ENCODE peak calls at places on chromosomes 16 and 17, in six cellular contexts. B, X, T, U, O and G are unnamed samples.

GRCh38 chr17:77420804-77421634 is 280.2 kb downstream of the SEC14L1 start:
- DNase-seq in U (peak), X (peak), O (peak), B (peak), T (no peak), G (peak)

GRCh38 chr16:4085405-4085970 is 30.8 kb downstream of the ADCY9 start:
- DNase-seq in X (no peak), T (no peak), B (no peak), U (no peak), O (peak), G (no peak)

GRCh38 chr17:77174928-77175720 is 34.4 kb downstream of the SEC14L1 start:
- DNase-seq in B (peak), X (peak), T (no peak), O (no peak), U (no peak), G (no peak)

GRCh38 chr17:80116276-80116922 is 15.0 kb downstream of the GAA start:
- DNase-seq in T (no peak), O (no peak), U (no peak), B (no peak), X (no peak), G (no peak)

GRCh38 chr16:72856797-72857196 is 191.1 kb downstream of the ZFHX3 start:
- DNase-seq in U (no peak), T (peak), X (no peak), O (peak), B (no peak), G (peak)

GRCh38 chr16:72829846-72830620 is 217.9 kb downstream of the ZFHX3 start:
- DNase-seq in X (peak), O (no peak), B (no peak), U (no peak), T (no peak), G (no peak)

GRCh38 chr17:44121997-44122824 is 1.2 kb downstream of the HDAC5 start:
- DNase-seq in O (no peak), X (no peak), U (no peak), B (no peak), T (no peak), G (no peak)

GRCh38 chr16:66653581-66654350 is 42.8 kb downstream of the CMTM4 start:
- DNase-seq in O (no peak), U (peak), B (no peak), T (no peak), X (peak), G (no peak)

GRCh38 chr17:11144358-11145233 is 96.4 kb upstream of the SHISA6 start:
- DNase-seq in U (peak), O (peak), T (no peak), B (peak), X (peak), G (no peak)

GRCh38 chr16:24805484-24805883 is 40.3 kb upstream of the SLC5A11 start:
- DNase-seq in B (no peak), U (no peak), T (no peak), X (no peak), O (no peak), G (no peak)

GRCh38 chr16:24801761-24802302 is 43.9 kb upstream of the SLC5A11 start:
- DNase-seq in X (no peak), O (no peak), B (peak), T (no peak), U (peak), G (no peak)

GRCh38 chr16:24800586-24800985 is 45.2 kb upstream of the SLC5A11 start:
- DNase-seq in X (peak), T (no peak), O (peak), B (peak), U (peak), G (peak)
- TF ChIP-seq CTCF in X (peak), T (no peak), O (peak), B (peak), U (peak), G (peak)

DNA sequence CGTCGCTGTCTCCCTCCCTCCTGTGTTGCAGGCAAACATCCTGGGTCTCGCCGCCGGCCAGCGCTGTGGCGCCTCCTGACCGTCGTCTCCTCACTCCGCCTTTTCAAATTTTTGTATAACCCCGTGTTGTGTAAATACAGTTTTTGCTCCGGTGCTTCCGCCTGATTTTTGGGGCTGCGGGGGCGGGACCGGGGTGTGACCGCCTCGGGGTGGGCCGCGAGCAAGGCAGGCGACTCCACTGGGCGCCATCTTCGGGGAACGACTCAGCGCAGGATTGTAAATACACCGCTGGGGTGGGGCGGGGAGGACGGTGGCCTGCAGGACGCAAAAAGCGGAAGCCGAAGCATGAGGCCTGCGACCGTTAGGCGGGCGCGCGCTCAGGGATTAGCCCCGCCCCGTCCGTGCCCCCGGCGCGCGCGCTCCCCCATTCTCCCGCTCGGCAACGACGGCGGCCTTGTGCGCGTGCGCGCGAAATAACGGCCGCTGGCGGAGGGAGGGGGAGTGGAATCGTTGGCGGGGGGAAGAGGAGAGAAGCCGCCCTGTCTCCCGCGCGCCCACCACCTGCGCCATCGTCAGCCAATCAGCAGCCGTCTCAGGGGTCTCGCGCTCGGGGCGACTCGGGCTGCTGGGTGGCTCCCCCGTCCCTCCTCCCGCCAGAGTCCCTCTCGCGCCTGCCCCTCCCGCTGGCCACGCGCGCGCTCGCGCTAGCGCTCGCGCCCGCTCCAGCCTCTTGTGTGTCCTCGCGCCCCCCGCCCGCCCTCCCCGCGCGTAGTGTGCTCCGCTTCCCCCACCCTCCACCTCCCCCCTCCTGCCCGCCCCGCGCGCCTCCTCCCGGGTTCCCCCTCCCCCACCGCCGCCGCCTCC is 865 bp upstream of the MAZ start:
- DNase-seq in X (peak), T (peak), O (peak), U (peak), B (peak), G (peak)
- TF ChIP-seq CTCF in X (no peak), T (peak), O (no peak), U (no peak), B (no peak), G (peak)

GRCh38 chr17:14886200-14886739 is 378.9 kb downstream of the PMP22 start:
- DNase-seq in T (no peak), X (peak), O (no peak), U (no peak), B (peak), G (no peak)
- TF ChIP-seq CTCF in T (no peak), X (peak), O (no peak), U (peak), B (peak), G (peak)

GRCh38 chr16:79994413-79994812 is 393.9 kb upstream of the MAF start:
- DNase-seq in O (no peak), B (no peak), T (no peak), X (no peak), U (no peak), G (no peak)

GRCh38 chr16:79993810-79994209 is 393.3 kb upstream of the MAF start:
- DNase-seq in U (no peak), B (no peak), T (no peak), X (no peak), O (no peak), G (no peak)

GRCh38 chr16:79998143-79998542 is 397.6 kb upstream of the MAF start:
- DNase-seq in T (no peak), X (no peak), U (no peak), O (no peak), B (no peak), G (no peak)

GRCh38 chr16:79995315-79995714 is 394.8 kb upstream of the MAF start:
- DNase-seq in U (no peak), X (no peak), B (no peak), O (no peak), T (no peak), G (no peak)

DNA sequence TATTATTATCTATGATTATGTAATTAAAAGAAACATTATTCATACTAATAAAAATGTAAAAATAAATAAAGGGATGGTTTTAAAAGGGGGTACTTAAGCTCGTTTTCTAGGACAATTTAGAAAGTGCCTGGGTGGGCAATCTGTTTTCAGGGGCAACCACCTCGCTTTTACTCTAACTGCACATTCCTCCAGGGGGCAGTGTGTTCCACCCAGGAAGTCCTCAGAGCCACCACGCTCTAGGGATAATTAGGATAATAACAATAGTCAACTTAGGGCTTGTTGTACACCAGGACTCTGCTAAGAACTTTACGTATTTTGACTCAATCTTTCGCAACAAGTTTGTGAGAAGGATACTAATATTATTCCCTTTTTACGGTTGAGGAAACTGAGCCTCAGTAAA is 396.7 kb upstream of the MAF start:
- DNase-seq in X (no peak), O (no peak), T (no peak), U (peak), B (no peak), G (no peak)
- TF ChIP-seq CTCF in X (no peak), O (no peak), T (no peak), U (peak), B (peak), G (peak)

DNA sequence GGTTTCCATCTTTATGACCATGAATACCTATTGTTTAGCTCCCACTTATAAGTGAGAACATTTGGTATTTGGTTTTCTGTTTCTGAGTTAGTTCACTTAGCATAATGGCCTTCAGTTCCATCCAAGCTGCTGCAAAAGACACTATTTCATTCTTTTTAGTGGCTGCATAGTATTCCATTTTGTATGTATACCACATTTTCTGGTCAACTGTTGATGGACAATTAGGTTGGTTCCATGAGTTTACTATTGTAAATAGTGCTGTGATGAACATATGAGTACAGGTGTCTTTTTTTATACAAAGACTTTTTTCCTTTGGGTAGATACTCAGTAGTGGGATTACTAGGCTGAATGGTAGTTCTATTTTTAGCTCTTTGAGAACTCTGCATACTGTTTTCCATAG is 87.8 kb upstream of the GOT2 start:
- DNase-seq in B (no peak), U (no peak), O (no peak), T (no peak), X (no peak), G (no peak)
- TF ChIP-seq CTCF in B (no peak), U (no peak), O (no peak), T (no peak), X (no peak), G (no peak)

DNA sequence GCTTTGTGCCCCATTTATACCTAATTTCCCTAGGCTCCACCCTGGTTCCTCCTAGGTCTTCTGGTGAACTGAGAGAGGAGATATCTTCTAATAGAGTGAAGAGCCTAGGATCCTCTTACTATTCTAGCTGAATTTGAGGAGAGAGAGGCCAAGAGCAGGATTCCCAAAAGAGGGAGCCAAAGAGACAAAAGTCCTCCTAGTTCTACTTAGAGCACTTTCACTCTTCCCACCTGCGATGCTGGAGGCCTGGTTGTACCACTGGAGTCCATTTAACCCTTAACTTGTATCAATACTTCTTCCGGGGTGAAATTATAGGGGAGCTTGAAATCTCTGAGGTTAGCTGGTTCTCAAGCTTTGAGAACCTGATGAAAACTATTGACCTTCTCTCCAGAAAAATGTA is 3.4 kb upstream of the SSH2 start:
- DNase-seq in U (peak), T (no peak), O (no peak), B (peak), X (peak), G (peak)
- TF ChIP-seq CTCF in U (peak), T (no peak), O (peak), B (peak), X (peak), G (peak)

GRCh38 chr17:48317732-48318131 is 112.3 kb downstream of the SKAP1 start:
- DNase-seq in B (no peak), U (no peak), O (no peak), T (no peak), X (no peak), G (no peak)

GRCh38 chr17:48326311-48326710 is 103.7 kb downstream of the SKAP1 start:
- DNase-seq in B (no peak), X (no peak), T (no peak), U (no peak), O (no peak), G (no peak)

GRCh38 chr17:48322060-48322459 is 108.0 kb downstream of the SKAP1 start:
- DNase-seq in T (no peak), X (peak), O (no peak), B (peak), U (peak), G (no peak)
- TF ChIP-seq CTCF in T (no peak), X (peak), O (peak), B (no peak), U (peak), G (peak)

DNA sequence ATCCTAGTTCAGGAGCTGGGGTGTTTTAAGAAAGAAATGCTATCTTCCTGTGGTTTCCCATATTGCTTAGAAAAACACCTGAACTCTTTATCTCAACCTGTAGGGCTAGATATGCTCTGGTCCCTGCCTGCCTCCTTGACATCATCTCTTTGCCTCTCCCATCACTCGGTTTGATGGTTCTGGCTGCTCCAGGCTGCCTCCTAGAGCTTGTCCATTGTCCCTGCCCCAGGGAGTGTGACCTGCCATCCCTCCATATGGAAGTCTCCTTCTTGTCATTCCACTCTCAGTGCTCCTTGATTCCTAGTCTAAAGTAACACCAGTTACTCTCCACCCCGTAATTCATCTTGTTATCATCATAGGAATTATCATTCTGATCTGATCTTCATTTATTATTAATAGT is 369.0 kb upstream of the EEF2KMT start:
- DNase-seq in U (no peak), B (no peak), O (no peak), T (no peak), X (no peak), G (no peak)
- TF ChIP-seq CTCF in U (no peak), B (no peak), O (no peak), T (no peak), X (no peak), G (no peak)

GRCh38 chr17:55964191-55964590 is 189.1 kb upstream of the ANKFN1 start:
- DNase-seq in U (no peak), X (no peak), T (no peak), O (no peak), B (no peak), G (no peak)

GRCh38 chr17:55962931-55963378 is 190.3 kb upstream of the ANKFN1 start:
- DNase-seq in B (no peak), O (no peak), X (no peak), U (no peak), T (no peak), G (no peak)

GRCh38 chr17:55969577-55969976 is 183.7 kb upstream of the ANKFN1 start:
- DNase-seq in X (no peak), U (no peak), T (no peak), O (peak), B (no peak), G (no peak)

GRCh38 chr17:55959756-55960155 is 193.5 kb upstream of the ANKFN1 start:
- DNase-seq in X (no peak), O (no peak), B (no peak), U (no peak), T (no peak), G (no peak)

DNA sequence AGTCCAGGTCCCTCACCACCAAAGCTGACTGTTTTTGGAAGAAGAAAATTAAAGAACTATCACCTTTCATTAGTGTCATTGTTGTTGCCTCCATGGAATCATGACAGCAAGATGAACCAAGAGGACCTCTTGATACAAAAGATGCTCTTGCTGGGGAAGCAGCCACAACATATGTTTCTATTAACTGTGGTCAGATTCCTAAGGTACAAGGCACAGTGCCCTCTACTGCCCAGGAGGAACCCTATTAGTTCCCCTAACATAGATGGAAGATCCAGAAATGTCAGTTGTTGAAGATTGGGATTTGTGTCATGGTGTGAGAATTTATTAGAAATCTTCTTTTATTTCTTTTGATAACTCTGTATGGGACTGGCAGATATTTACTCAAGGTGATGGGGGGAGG is 188.2 kb upstream of the ANKFN1 start:
- DNase-seq in B (no peak), O (no peak), U (no peak), X (no peak), T (no peak), G (no peak)
- TF ChIP-seq CTCF in B (no peak), O (no peak), U (no peak), X (no peak), T (no peak), G (no peak)